ENCODE peak calls at places on chromosomes 4 and X, in nine cellular contexts. G is activated B cell treated with CpG ODN at 0.5 μM for 24 hours, X is brain microvascular endothelial cell, B is SK-N-SH, J is cardiac fibroblast, V is tibial artery, K is A549, R is fibroblast of lung, A is mucosa of descending colon. D is an unnamed sample.

GRCh38 chrX:108494416-108495095 is 54.9 kb downstream of the COL4A5 start:
- DNase-seq in X (no peak), K (no peak), A (no peak), G (no peak), J (peak), V (no peak), B (no peak), R (peak), D (no peak)

GRCh38 chr4:96913437-96914075 is 1073.7 kb downstream of the PDHA2 start:
- DNase-seq in K (no peak), X (peak), V (no peak), J (peak), R (no peak), G (no peak), B (peak), A (no peak), D (no peak)

GRCh38 chrX:50691820-50692219 is 122.2 kb downstream of the SHROOM4 start:
- DNase-seq in G (no peak), J (peak), B (peak), X (peak), K (peak), V (no peak), R (peak), A (no peak), D (no peak)

GRCh38 chr4:165288226-165288625 is 39.2 kb upstream of the MSMO1 start:
- DNase-seq in R (no peak), G (no peak), X (no peak), B (no peak), K (no peak), V (no peak), J (no peak), A (no peak), D (no peak)

GRCh38 chrX:132216283-132216682 is 3.0 kb downstream of the RAP2C start:
- DNase-seq in X (no peak), V (no peak), J (no peak), G (no peak), B (no peak), R (peak), K (no peak), A (no peak), D (no peak)

GRCh38 chr4:140249351-140249750 is 95.4 kb upstream of the MAML3 start:
- DNase-seq in K (no peak), B (no peak), J (peak), A (no peak), G (no peak), X (no peak), R (peak), V (no peak), D (no peak)

GRCh38 chr4:8704632-8705031 is 112.1 kb downstream of the CPZ start:
- DNase-seq in V (peak), K (no peak), G (no peak), R (no peak), X (no peak), A (peak), B (no peak), J (no peak), D (no peak)

GRCh38 chr4:87505862-87506261 is 23.3 kb downstream of the SPARCL1 start:
- DNase-seq in G (no peak), A (no peak), V (no peak), B (no peak), J (no peak), R (no peak), K (no peak), X (no peak), D (no peak)

GRCh38 chrX:154374361-154375155 is at the start of gene FLNA:
- DNase-seq in X (no peak), A (peak), G (peak), J (no peak), K (no peak), R (no peak), B (peak), V (peak), D (no peak)

GRCh38 chrX:45824471-45824870 is 623.8 kb upstream of the DIPK2B start:
- DNase-seq in K (peak), V (peak), J (peak), G (no peak), B (peak), R (peak), A (no peak), X (peak), D (no peak)

GRCh38 chrX:149628768-149629167 is 2.8 kb downstream of the TMEM185A start:
- DNase-seq in G (no peak), X (no peak), K (no peak), R (no peak), B (no peak), A (no peak), J (no peak), V (no peak), D (no peak)

GRCh38 chr4:13541720-13542576 is 2.4 kb downstream of the NKX3-2 start:
- DNase-seq in V (no peak), X (no peak), R (no peak), B (peak), K (peak), A (no peak), G (peak), J (no peak), D (no peak)

GRCh38 chrX:41870719-41871151 is 52.6 kb downstream of the CASK start:
- DNase-seq in J (no peak), V (no peak), A (no peak), X (no peak), K (peak), B (no peak), G (no peak), R (no peak), D (no peak)

DNA sequence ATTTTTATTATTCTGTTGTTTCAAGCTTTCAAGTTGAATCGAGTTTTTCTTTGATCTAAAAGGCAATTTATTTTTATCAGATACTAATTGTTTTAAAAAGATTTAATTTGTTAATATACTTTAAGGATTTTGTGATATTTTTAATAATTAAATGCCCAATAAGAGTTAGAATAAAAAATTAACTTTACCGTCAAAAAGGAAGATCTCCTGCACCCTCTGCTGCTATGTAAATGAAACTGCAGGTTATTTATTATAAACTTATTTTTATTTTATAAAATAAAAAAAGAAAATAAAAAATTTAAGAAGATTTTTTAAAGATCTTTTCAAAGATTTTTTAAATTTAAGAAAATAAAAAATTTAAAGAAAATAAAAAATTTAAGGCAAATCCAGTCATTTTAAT is 166.1 kb downstream of the CCSER1 start:
- DNase-seq in B (no peak), X (no peak), V (no peak), J (peak), R (peak), A (no peak), G (no peak), K (peak), D (no peak)
- TF ChIP-seq CTCF in B (peak), X (peak), V (no peak), J (peak), R (peak), A (no peak), G (peak), K (peak), D (no peak)

DNA sequence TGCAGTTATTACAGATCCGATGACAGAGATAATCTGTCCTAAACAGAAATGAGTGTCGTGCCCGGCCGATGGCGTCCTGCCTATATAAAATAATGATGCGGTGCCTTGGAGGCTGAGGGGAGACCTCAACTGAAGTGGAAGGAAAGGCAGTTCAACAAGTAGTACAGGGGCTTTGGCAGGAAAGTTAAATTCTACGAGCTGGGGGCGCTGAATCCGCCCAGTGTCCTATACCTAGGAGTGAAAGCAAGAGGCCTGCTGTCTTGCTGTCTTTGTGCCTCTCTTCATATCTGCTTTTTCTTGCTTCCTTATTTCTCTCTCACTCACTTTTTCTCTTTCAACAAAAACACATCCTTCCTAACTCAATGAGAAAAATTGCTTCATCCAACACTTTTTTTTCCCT is 82.2 kb upstream of the PRPS2 start:
- DNase-seq in X (no peak), A (no peak), B (no peak), K (no peak), J (peak), R (no peak), G (no peak), V (no peak), D (no peak)
- TF ChIP-seq CTCF in X (peak), A (no peak), B (no peak), K (no peak), J (no peak), R (no peak), G (no peak), V (no peak), D (no peak)

GRCh38 chrX:48474127-48474526 is 1.9 kb upstream of the FTSJ1 start:
- DNase-seq in G (no peak), V (no peak), A (no peak), K (peak), X (no peak), B (peak), R (peak), J (peak), D (no peak)
- TF ChIP-seq CTCF in G (no peak), V (no peak), A (no peak), K (no peak), X (peak), B (peak), R (peak), J (peak), D (no peak)

GRCh38 chrX:39810901-39811300 is 286.9 kb downstream of the BCOR start:
- DNase-seq in B (no peak), J (no peak), K (no peak), A (no peak), R (no peak), V (no peak), X (no peak), G (no peak), D (no peak)

GRCh38 chrX:39814391-39814790 is 283.4 kb downstream of the BCOR start:
- DNase-seq in A (no peak), G (no peak), J (peak), R (peak), K (peak), V (no peak), X (no peak), B (no peak), D (no peak)

GRCh38 chrX:39811391-39811790 is 286.4 kb downstream of the BCOR start:
- DNase-seq in K (no peak), J (no peak), V (peak), G (no peak), R (no peak), B (no peak), A (no peak), X (no peak), D (no peak)

GRCh38 chrX:39815621-39816020 is 282.1 kb downstream of the BCOR start:
- DNase-seq in A (no peak), J (peak), K (no peak), B (no peak), R (no peak), V (no peak), X (no peak), G (no peak), D (no peak)

GRCh38 chrX:39813631-39814246 is 284.0 kb downstream of the BCOR start:
- DNase-seq in V (peak), X (peak), J (peak), G (no peak), R (peak), K (peak), B (peak), A (peak), D (peak)
- TF ChIP-seq CTCF in V (no peak), X (no peak), J (no peak), G (no peak), R (no peak), K (no peak), B (no peak), A (no peak), D (no peak)

GRCh38 chr4:72888331-72888730 is 181.2 kb downstream of the COX18 start:
- DNase-seq in A (no peak), B (no peak), V (no peak), R (no peak), X (no peak), J (no peak), K (no peak), G (no peak), D (no peak)

GRCh38 chr4:72887152-72887551 is 182.4 kb downstream of the COX18 start:
- DNase-seq in X (no peak), K (no peak), V (no peak), A (no peak), B (no peak), G (no peak), R (no peak), J (no peak), D (no peak)

DNA sequence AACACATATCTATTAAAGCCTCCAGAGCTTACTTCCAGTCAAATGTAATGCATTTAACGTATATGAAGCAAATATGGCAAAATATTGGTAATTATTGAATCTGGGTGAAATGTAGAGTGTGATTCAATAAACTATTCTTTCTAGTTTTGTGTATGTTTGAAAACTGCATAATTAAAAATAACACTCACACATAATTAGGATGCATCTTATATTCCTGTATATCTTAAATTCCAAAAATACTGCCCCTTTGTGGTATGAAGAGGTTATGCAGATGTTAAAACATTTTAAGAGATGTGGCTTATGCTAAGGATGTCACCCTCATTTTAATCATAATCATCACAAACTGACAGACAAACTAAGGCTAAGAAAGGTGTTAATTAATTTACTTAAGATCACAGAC is 182.9 kb downstream of the COX18 start:
- DNase-seq in A (no peak), R (peak), V (no peak), G (no peak), J (peak), X (no peak), B (peak), K (no peak), D (no peak)
- TF ChIP-seq CTCF in A (no peak), R (no peak), V (no peak), G (no peak), J (peak), X (peak), B (peak), K (no peak), D (no peak)

GRCh38 chr4:125277827-125278226 is 36.9 kb upstream of the FAT4 start:
- DNase-seq in J (no peak), R (no peak), K (no peak), A (no peak), V (no peak), X (no peak), B (no peak), G (no peak), D (no peak)
- TF ChIP-seq CTCF in J (no peak), R (no peak), K (no peak), A (no peak), V (no peak), X (no peak), B (no peak), G (no peak), D (no peak)

GRCh38 chr4:176125063-176125462 is 59.4 kb downstream of the WDR17 start:
- DNase-seq in J (peak), R (no peak), K (no peak), A (no peak), B (no peak), X (no peak), G (no peak), V (no peak), D (no peak)

DNA sequence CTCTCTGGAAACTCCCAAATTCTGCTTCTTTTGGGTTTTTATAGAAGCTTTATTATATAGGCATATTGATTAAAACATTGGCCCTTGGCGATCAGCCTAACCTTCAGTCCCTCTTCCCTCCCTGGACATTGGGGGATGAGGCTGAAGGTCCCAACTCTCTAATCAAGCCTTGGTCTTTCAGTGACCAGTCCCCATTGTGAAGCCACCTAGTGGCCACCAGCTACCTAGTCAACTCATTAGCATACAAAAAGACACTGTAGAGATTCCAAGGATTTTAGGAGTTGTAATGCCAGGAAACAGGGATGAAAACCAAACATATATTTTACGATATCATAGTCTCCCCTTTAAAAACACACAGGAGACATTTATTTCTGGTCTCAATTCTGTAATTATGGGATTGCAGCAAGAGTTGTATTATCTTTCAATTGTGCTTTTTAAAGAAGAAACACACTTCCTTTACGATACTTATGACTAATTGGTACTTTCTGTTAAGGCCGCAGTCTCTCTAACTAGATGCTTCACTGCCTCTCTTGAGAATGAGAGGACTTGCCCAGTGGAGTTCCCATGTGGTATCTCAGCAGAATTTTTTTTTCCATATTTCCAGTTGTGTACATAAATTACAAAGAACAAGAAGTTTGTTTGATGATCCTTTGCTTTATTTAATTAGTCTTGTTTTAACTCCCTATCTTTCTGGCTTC is 58.2 kb downstream of the WDR17 start:
- DNase-seq in R (peak), J (peak), G (no peak), A (no peak), X (no peak), B (peak), K (peak), V (no peak), D (no peak)
- TF ChIP-seq CTCF in R (peak), J (peak), G (no peak), A (no peak), X (peak), B (peak), K (peak), V (peak), D (peak)

GRCh38 chr4:173829565-173829964 is 299.5 kb upstream of the HAND2 start:
- DNase-seq in B (no peak), J (no peak), R (no peak), K (no peak), V (no peak), G (no peak), A (no peak), X (no peak), D (no peak)

GRCh38 chr4:173821851-173822250 is 291.8 kb upstream of the HAND2 start:
- DNase-seq in X (no peak), K (no peak), G (no peak), B (no peak), R (peak), A (no peak), V (no peak), J (no peak), D (no peak)

GRCh38 chr4:173827707-173828106 is 297.7 kb upstream of the HAND2 start:
- DNase-seq in K (no peak), R (no peak), G (no peak), X (no peak), V (no peak), B (no peak), J (peak), A (no peak), D (no peak)
- TF ChIP-seq CTCF in K (no peak), R (no peak), G (no peak), X (no peak), V (peak), B (peak), J (no peak), A (no peak), D (no peak)

D was measured in breast epithelium.